ENCODE peak calls at places on chromosomes 7 and 10, in five cellular contexts. Z, K, S, B and N are unnamed samples.

GRCh38 chr7:94615641-94616040 is 40.3 kb downstream of the SGCE start:
- DNase-seq in Z (no peak), K (no peak), S (no peak), B (no peak), N (no peak)

GRCh38 chr10:80468806-80469421 is 14.8 kb downstream of the TSPAN14 start:
- DNase-seq in Z (no peak), K (peak; percentile 28), S (no peak), B (no peak), N (no peak)

GRCh38 chr7:131557521-131558385 is 1.3 kb upstream of the PODXL start:
- DNase-seq in Z (no peak), K (peak; percentile 41), S (peak; percentile 58), B (peak; percentile 95), N (no peak)

GRCh38 chr7:95904099-95904498 is 131.7 kb downstream of the DYNC1I1 start:
- DNase-seq in Z (no peak), K (no peak), S (peak; percentile 15), B (no peak), N (no peak)

GRCh38 chr7:84002348-84002747 is 192.2 kb downstream of the SEMA3A start:
- DNase-seq in Z (no peak), K (no peak), S (no peak), B (no peak), N (no peak)

GRCh38 chr7:36116347-36117200 is 36.5 kb upstream of the EEPD1 start:
- DNase-seq in Z (no peak), K (no peak), S (no peak), B (no peak), N (no peak)

GRCh38 chr10:12380999-12381398 is 31.7 kb downstream of the CAMK1D start:
- DNase-seq in Z (no peak), K (peak; percentile 36), S (no peak), B (no peak), N (no peak)

GRCh38 chr7:55504093-55504859 is 68.0 kb downstream of the VOPP1 start:
- DNase-seq in Z (no peak), K (no peak), S (no peak), B (no peak), N (no peak)

GRCh38 chr10:77333610-77334340 is 303.8 kb downstream of the KCNMA1 start:
- DNase-seq in Z (no peak), K (peak; percentile 43), S (no peak), B (no peak), N (no peak)

GRCh38 chr10:43237128-43237527 is 29.7 kb downstream of the RASGEF1A start:
- DNase-seq in Z (no peak), K (no peak), S (no peak), B (peak; percentile 26), N (no peak)

GRCh38 chr7:41164440-41164839 is 538.5 kb downstream of the INHBA start:
- DNase-seq in Z (no peak), K (no peak), S (no peak), B (no peak), N (no peak)

GRCh38 chr10:88062798-88063472 is 199.5 kb downstream of the PTEN start:
- DNase-seq in Z (no peak), K (no peak), S (no peak), B (no peak), N (no peak)

GRCh38 chr10:124290095-124290795 is 128.5 kb downstream of the OAT start:
- DNase-seq in Z (no peak), K (peak; percentile 27), S (peak; percentile 27), B (no peak), N (no peak)

GRCh38 chr7:127981965-127982364 is 49.3 kb downstream of the LRRC4 start:
- DNase-seq in Z (no peak), K (no peak), S (no peak), B (no peak), N (no peak)

DNA sequence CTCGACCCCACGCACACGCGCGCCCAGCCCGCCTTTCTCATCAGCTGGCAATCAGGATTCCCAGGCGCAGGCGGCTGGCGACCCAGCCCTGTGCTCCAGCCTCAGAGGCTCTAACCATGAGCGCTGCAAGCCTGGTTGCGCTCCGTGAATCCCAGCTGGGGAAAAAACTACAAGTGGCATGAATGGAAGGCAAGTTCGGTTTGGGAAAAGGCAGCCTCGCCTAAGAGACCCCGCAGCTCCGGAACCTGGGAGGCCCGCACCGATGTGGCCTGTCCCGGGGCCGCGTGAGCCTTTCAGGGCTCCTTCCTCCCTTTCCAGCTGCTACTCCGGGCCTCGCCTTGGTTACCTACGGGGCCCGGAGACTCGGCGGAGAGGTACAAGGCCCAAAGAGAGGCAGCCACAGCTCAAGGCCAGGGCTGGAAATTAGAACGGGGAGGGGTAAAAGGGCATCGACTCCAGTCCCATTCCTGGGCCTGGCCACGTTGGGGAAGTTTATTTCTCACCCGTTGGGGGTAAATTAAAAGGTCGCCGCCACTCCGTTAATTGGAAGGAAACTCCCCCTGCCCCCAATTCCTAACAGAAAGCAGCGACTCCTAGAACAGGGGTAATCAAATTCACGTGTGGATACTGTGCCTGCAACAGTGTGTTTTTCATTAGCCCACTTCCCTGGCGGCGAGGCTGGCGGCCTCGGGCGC is 1.3 kb upstream of the HOXA9 start:
- DNase-seq in Z (no peak), K (no peak), S (peak; percentile 9), B (peak; percentile 64), N (no peak)
- H3K27ac ChIP-seq in Z (no peak overlapping the region), K (peak overlapping the region; percentile 94), S (no peak overlapping the region), B (no peak overlapping the region), N (no peak overlapping the region)

GRCh38 chr7:50397320-50397970 is 52.7 kb downstream of the FIGNL1 start:
- DNase-seq in Z (peak; percentile 19), K (no peak), S (no peak), B (no peak), N (no peak)
- H3K4me1 ChIP-seq in Z (peaks cover 62% of the 10 kb centered on the region), K (no peaks in the 10 kb centered on the region), S (no peaks in the 10 kb centered on the region), B (no peaks in the 10 kb centered on the region), N (peaks cover 31% of the 10 kb centered on the region)

DNA sequence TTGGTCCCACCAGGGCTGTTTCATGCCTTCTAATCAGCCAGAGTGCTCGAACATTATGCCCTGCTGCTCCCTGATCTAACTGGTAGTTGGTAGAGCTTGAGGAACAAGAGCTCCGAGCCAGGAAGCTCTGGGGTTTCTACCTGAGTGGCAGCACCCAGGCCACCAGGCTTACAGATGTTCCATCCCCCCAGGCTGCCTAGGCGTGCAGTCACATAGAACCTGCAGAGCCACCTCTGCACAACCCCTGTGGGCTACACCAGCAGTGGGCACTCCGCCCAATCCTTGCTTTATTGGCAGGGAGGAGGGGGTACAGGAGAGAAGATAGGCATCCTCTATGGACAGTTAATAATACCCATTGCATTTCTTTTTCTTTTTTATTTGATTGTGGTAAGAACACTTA is 21.8 kb downstream of the MAP3K8 start:
- DNase-seq in Z (no peak), K (peak; percentile 22), S (peak; percentile 21), B (no peak), N (no peak)
- H3K4me3 ChIP-seq in Z (peak overlapping the region; percentile 10), K (no peak overlapping the region), S (peak overlapping the region; percentile 29), B (no peak overlapping the region), N (peak overlapping the region; percentile 17)

DNA sequence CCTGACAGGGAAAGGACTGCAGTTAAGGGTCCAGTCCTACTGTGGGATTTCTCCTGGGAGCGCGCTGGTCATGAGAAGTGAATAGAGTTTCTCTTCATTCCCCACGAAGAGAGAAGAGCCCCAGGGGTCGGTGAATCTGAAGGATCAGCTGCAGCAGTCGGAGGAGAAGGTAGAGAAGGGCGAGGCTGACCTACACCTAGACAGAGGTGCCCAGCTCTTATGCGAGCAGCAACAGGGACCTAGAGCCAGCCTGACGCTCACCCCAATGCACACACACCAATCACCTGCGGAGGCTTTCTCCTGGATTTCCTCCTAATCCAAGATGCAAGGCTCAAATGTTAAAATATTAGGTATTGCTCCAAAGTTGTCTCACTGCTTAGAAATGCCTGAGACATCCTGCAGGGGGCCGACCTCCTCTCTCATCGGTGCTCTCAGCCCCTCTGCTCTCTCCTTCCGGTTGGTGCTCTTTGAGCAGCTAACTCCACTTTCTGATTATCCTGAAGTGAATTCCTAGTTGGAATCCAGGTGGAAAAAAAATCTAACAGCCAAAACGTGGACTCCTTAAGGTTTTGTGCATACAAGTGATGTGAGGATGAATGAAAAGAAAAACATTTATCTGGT is 176.4 kb downstream of the AHR start:
- DNase-seq in Z (no peak), K (no peak), S (no peak), B (peak; percentile 70), N (no peak)
- H3K27ac ChIP-seq in Z (no peak overlapping the region), K (no peak overlapping the region), S (no peak overlapping the region), B (no peak overlapping the region), N (no peak overlapping the region)

GRCh38 chr10:71555087-71555728 is 158.5 kb downstream of the CDH23 start:
- DNase-seq in Z (no peak), K (no peak), S (no peak), B (no peak), N (no peak)
- H3K4me1 ChIP-seq in Z (no peaks in the 10 kb centered on the region), K (no peaks in the 10 kb centered on the region), S (no peaks in the 10 kb centered on the region), B (no peaks in the 10 kb centered on the region), N (no peaks in the 10 kb centered on the region)

DNA sequence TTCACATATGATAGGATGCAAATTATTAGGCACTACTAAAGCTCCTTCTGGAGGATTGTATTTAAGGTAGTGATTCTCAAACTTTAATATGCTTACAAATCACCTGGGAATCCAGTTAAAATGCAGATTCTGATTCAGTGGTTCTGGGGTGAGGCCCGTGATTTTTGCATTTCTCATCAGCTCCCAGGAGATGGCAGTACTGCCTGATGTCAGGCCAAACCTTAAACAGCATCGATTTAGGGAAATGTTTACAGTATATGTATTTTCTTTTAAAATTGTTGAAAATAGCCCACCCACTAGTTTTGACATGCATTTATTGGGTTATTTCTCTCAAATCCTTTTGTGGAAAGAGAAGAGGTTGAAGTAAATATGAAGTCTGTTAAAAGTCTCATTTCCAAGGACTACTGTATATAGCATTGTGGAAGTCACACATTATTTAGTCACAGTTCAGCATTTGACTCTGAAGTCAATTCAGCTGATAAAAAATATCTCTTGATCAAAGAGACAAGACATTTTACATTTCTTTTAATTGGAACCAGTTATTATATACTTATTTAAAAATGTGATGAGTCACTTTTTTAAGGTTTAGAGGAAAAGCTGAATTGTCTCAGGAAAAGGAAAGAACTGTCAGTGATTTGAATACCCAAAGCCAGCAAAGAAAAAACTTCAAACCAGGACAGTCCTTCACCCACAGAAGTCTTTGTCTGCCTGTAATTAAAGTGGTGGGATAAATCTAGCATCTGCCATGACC is 21.2 kb upstream of the HBP1 start:
- DNase-seq in Z (no peak), K (no peak), S (no peak), B (peak; percentile 59), N (peak; percentile 47)
- H3K4me3 ChIP-seq in Z (no peak overlapping the region), K (no peak overlapping the region), S (peak overlapping the region; percentile 13), B (no peak overlapping the region), N (no peak overlapping the region)

GRCh38 chr7:7537711-7538110 is 2.0 kb upstream of the COL28A1 start:
- DNase-seq in Z (no peak), K (no peak), S (no peak), B (no peak), N (no peak)
- H3K27ac ChIP-seq in Z (no peak overlapping the region), K (no peak overlapping the region), S (no peak overlapping the region), B (no peak overlapping the region), N (no peak overlapping the region)

GRCh38 chr7:7609330-7609729 is 31.2 kb upstream of the UMAD1 start:
- DNase-seq in Z (no peak), K (no peak), S (no peak), B (no peak), N (no peak)

GRCh38 chr7:7612519-7612918 is 28.0 kb upstream of the UMAD1 start:
- DNase-seq in Z (no peak), K (no peak), S (no peak), B (no peak), N (no peak)

GRCh38 chr7:7607010-7607409 is 33.5 kb upstream of the UMAD1 start:
- DNase-seq in Z (no peak), K (no peak), S (no peak), B (no peak), N (no peak)
- H3K4me1 ChIP-seq in Z (no peaks in the 10 kb centered on the region), K (no peaks in the 10 kb centered on the region), S (no peaks in the 10 kb centered on the region), B (no peaks in the 10 kb centered on the region), N (no peaks in the 10 kb centered on the region)